ENCODE peak calls at places on chromosomes 16 and 17, in nine cellular contexts. K is kidney epithelial cell; N is renal cortical epithelial cell; M is adipocyte; C is T-helper 2 cell; J is SW480; D is aorta; Z is NCI-H187; B is CD4-positive, CD25-positive, alpha-beta regulatory T cell. X is an unnamed sample.

GRCh38 chr17:38361700-38362465 is 10.2 kb downstream of the SOCS7 start:
- DNase-seq in K (no peak), N (peak; percentile 24), M (peak; percentile 58), C (no peak), J (peak; percentile 79), D (no peak), Z (no peak), B (no peak), X (peak; percentile 51)

GRCh38 chr17:1653735-1654134 is 4.1 kb upstream of the RILP start:
- DNase-seq in K (no peak), N (no peak), M (no peak), C (no peak), J (no peak), D (peak; percentile 29), Z (no peak), B (no peak), X (no peak)

GRCh38 chr16:12341423-12341822 is 364.9 kb downstream of the SNX29 start:
- DNase-seq in K (peak; percentile 66), N (peak; percentile 87), M (peak; percentile 23), C (no peak), J (peak; percentile 82), D (no peak), Z (no peak), B (no peak), X (peak; percentile 80)

GRCh38 chr16:55965099-55965498 is 89.9 kb upstream of the CES5A start:
- DNase-seq in K (no peak), N (no peak), M (no peak), C (no peak), J (no peak), D (no peak), Z (no peak), B (no peak), X (no peak)

GRCh38 chr16:22018559-22018958 is 10.6 kb downstream of the MOSMO start:
- DNase-seq in K (no peak), N (no peak), M (no peak), C (no peak), J (no peak), D (no peak), Z (no peak), B (no peak), X (peak; percentile 44)

GRCh38 chr17:40515491-40516041 is 14.1 kb upstream of the TNS4 start:
- DNase-seq in K (no peak), N (no peak), M (no peak), C (no peak), J (no peak), D (no peak), Z (no peak), B (peak; percentile 52), X (no peak)

GRCh38 chr17:78484300-78485159 is 92.7 kb downstream of the DNAH17 start:
- DNase-seq in K (no peak), N (no peak), M (peak; percentile 32), C (peak; percentile 38), J (peak; percentile 76), D (no peak), Z (no peak), B (peak; percentile 61), X (peak; percentile 50)

GRCh38 chr17:60305141-60305540 is 86.8 kb downstream of the USP32 start:
- DNase-seq in K (no peak), N (peak; percentile 32), M (no peak), C (no peak), J (no peak), D (no peak), Z (no peak), B (peak; percentile 77), X (no peak)

GRCh38 chr16:2673066-2673999 is 9.0 kb upstream of the KCTD5 start:
- DNase-seq in K (peak; percentile 53), N (peak; percentile 70), M (peak; percentile 98), C (peak; percentile 94), J (peak; percentile 89), D (peak; percentile 98), Z (peak; percentile 96), B (peak; percentile 97), X (peak; percentile 97)

GRCh38 chr17:43373343-43373742 is 25.4 kb upstream of the ARL4D start:
- DNase-seq in K (no peak), N (no peak), M (no peak), C (no peak), J (no peak), D (no peak), Z (no peak), B (no peak), X (no peak)

GRCh38 chr16:16148755-16149154 is 74.5 kb downstream of the ABCC6 start:
- DNase-seq in K (peak; percentile 39), N (peak; percentile 84), M (peak; percentile 24), C (no peak), J (no peak), D (no peak), Z (no peak), B (no peak), X (no peak)

GRCh38 chr16:67349172-67349571 is 22.6 kb downstream of the LRRC36 start:
- DNase-seq in K (no peak), N (peak; percentile 22), M (peak; percentile 54), C (no peak), J (peak; percentile 62), D (no peak), Z (no peak), B (peak; percentile 49), X (peak; percentile 60)

GRCh38 chr16:14309906-14310305 is 238.8 kb downstream of the MRTFB start:
- DNase-seq in K (no peak), N (peak; percentile 38), M (peak; percentile 77), C (no peak), J (no peak), D (no peak), Z (no peak), B (no peak), X (peak; percentile 95)

GRCh38 chr17:46772879-46773620 is 45.4 kb downstream of the WNT3 start:
- DNase-seq in K (no peak), N (no peak), M (no peak), C (no peak), J (no peak), D (no peak), Z (no peak), B (no peak), X (no peak)

GRCh38 chr16:57815987-57816745 is 13.9 kb upstream of the KIFC3 start:
- DNase-seq in K (peak; percentile 95), N (peak; percentile 96), M (peak; percentile 73), C (no peak), J (peak; percentile 51), D (peak; percentile 97), Z (no peak), B (no peak), X (peak; percentile 97)

GRCh38 chr16:76639685-76640289 is 362.6 kb downstream of the CNTNAP4 start:
- DNase-seq in K (no peak), N (peak; percentile 22), M (peak; percentile 36), C (no peak), J (peak; percentile 36), D (no peak), Z (no peak), B (no peak), X (peak; percentile 2)

GRCh38 chr16:87431926-87432325 is 39.8 kb downstream of the MAP1LC3B start:
- DNase-seq in K (peak; percentile 28), N (peak; percentile 32), M (peak; percentile 81), C (no peak), J (no peak), D (no peak), Z (no peak), B (no peak), X (peak; percentile 92)

GRCh38 chr17:77741109-77741508 is 217.4 kb upstream of the TNRC6C start:
- DNase-seq in K (no peak), N (no peak), M (no peak), C (no peak), J (no peak), D (no peak), Z (no peak), B (peak; percentile 40), X (no peak)